ENCODE peak calls at places on chromosome 11, in six cellular contexts. H, P, O, B, N and K are unnamed samples.

GRCh38 chr11:81967242-81967641 is 766.4 kb downstream of the FAM181B start:
- DNase-seq in O (peak), P (no peak), H (no peak), B (no peak), N (no peak), K (no peak)

GRCh38 chr11:45935349-45936064 is 13.1 kb downstream of the LARGE2 start:
- DNase-seq in N (no peak), P (no peak), B (no peak), O (no peak), H (no peak), K (no peak)

GRCh38 chr11:70603756-70604211 is 205.5 kb downstream of the CTTN start:
- DNase-seq in O (no peak), H (no peak), N (no peak), B (no peak), P (no peak), K (no peak)

GRCh38 chr11:64745219-64745522 is 1.2 kb upstream of the RASGRP2 start:
- DNase-seq in P (no peak), B (peak), H (no peak), O (no peak), N (peak), K (no peak)

GRCh38 chr11:107731911-107732310 is 20.1 kb upstream of the SLN start:
- DNase-seq in O (no peak), P (no peak), H (no peak), N (no peak), B (no peak), K (no peak)

GRCh38 chr11:116885951-116886629 is 48.7 kb upstream of the APOA1 start:
- DNase-seq in H (no peak), B (no peak), O (peak), N (no peak), P (peak), K (peak)

GRCh38 chr11:14783788-14784187 is 108.2 kb downstream of the CYP2R1 start:
- DNase-seq in P (no peak), O (no peak), B (no peak), H (no peak), N (no peak), K (no peak)

GRCh38 chr11:44977493-44977984 is 26.9 kb upstream of the TP53I11 start:
- DNase-seq in O (no peak), P (no peak), N (no peak), H (no peak), B (no peak), K (no peak)

GRCh38 chr11:128390246-128390645 is 197.1 kb downstream of the ETS1 start:
- DNase-seq in N (no peak), H (no peak), P (no peak), B (no peak), O (no peak), K (no peak)

GRCh38 chr11:12773591-12773990 is 99.4 kb downstream of the TEAD1 start:
- DNase-seq in N (no peak), P (no peak), H (no peak), B (no peak), O (no peak), K (no peak)

GRCh38 chr11:44901782-44902181 is 48.9 kb downstream of the TP53I11 start:
- DNase-seq in H (no peak), B (no peak), P (no peak), N (no peak), O (no peak), K (no peak)

GRCh38 chr11:94186342-94187203 is 57.9 kb downstream of the PANX1 start:
- DNase-seq in H (no peak), B (no peak), N (no peak), O (no peak), P (no peak), K (no peak)

GRCh38 chr11:7642747-7643146 is 30.6 kb downstream of the CYB5R2 start:
- DNase-seq in O (no peak), H (no peak), P (no peak), N (no peak), B (no peak), K (no peak)

GRCh38 chr11:117595440-117595839 is 201.6 kb downstream of the DSCAML1 start:
- DNase-seq in N (no peak), P (no peak), B (no peak), H (no peak), O (no peak), K (no peak)

GRCh38 chr11:130198292-130198691 is 38.7 kb downstream of the ST14 start:
- DNase-seq in O (no peak), B (no peak), P (no peak), H (no peak), N (no peak), K (no peak)

GRCh38 chr11:38345286-38345685 is 1747.2 kb upstream of the RAG2 start:
- DNase-seq in H (no peak), O (peak), B (no peak), N (no peak), P (peak), K (no peak)

GRCh38 chr11:58780578-58780977 is 48.8 kb upstream of the GLYAT start:
- DNase-seq in H (no peak), N (no peak), B (no peak), O (no peak), P (no peak), K (no peak)

GRCh38 chr11:75351541-75352416 is at the start of gene ARRB1:
- DNase-seq in N (peak), O (peak), H (no peak), P (no peak), B (peak), K (no peak)

GRCh38 chr11:21625982-21626381 is 566.9 kb upstream of the ANO5 start:
- DNase-seq in O (peak), B (peak), P (no peak), N (peak), H (no peak), K (peak)

GRCh38 chr11:10267821-10268220 is 26.2 kb downstream of the SBF2 start:
- DNase-seq in H (no peak), P (no peak), N (no peak), B (no peak), O (no peak), K (no peak)

GRCh38 chr11:83249972-83250593 is 36.1 kb downstream of the CCDC90B start:
- DNase-seq in P (peak), O (peak), N (no peak), H (peak), B (peak), K (peak)

GRCh38 chr11:122633219-122633829 is 22.2 kb upstream of the UBASH3B start:
- DNase-seq in N (no peak), O (peak), B (no peak), H (no peak), P (peak), K (peak)

DNA sequence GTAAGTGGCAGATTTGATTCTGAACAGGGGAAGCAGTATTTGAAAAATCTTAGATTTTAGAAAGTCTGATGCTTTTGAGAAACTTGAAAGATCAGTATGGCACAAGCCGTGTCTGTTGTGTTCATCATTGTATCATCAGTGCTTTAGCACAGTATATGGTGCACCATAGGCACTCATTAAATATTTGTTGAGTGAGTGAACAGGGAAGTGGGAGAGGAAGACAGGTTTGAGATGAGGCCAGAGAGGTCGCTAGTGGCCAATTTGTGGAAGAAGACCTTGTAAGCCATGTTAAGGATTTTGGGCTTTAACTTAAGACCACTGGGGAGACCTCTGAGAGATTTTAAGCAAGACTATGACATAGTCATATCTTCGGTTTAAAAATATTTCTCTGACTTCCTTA is 12.9 kb downstream of the CHEK1 start:
- DNase-seq in H (no peak), N (no peak), O (no peak), B (no peak), P (no peak), K (no peak)
- H3K4me3 ChIP-seq in H (no peak), N (no peak), O (no peak), B (no peak), P (no peak), K (no peak)

GRCh38 chr11:235180-235997 is 753 bp downstream of the SIRT3 start:
- DNase-seq in O (no peak), N (no peak), B (no peak), H (no peak), P (peak), K (no peak)
- TF ChIP-seq CTCF in O (no peak), N (no peak), B (no peak), H (no peak), P (no peak), K (no peak)

DNA sequence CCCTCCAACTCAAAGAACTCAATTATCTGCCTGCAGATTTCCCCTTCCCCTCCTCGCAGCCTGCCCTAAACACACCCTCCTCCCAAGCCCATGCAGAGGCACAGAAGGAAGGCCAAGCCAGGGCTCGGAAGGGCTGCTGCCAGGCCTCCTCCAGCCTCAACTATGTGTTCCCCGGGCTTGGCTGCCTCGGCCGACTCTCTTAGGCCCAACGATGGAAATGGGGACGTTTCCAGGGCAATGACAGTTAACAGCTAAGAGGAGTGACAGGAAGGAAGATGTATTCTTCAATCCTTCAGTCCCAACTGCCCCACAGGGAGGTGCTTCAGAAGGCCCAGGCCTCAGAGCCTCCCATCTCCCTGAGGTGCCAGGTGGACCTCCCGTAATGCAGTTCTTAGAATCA is 104.0 kb upstream of the AKIP1 start:
- DNase-seq in B (no peak), P (no peak), H (no peak), N (no peak), O (no peak), K (no peak)
- H3K4me3 ChIP-seq in B (no peak), P (no peak), H (peak), N (peak), O (peak), K (no peak)

GRCh38 chr11:1889941-1890855 is 1.5 kb downstream of the PRR33 start:
- DNase-seq in O (no peak), B (no peak), P (no peak), H (no peak), N (no peak), K (no peak)
- TF ChIP-seq CTCF in O (no peak), B (no peak), P (no peak), H (no peak), N (no peak), K (no peak)

DNA sequence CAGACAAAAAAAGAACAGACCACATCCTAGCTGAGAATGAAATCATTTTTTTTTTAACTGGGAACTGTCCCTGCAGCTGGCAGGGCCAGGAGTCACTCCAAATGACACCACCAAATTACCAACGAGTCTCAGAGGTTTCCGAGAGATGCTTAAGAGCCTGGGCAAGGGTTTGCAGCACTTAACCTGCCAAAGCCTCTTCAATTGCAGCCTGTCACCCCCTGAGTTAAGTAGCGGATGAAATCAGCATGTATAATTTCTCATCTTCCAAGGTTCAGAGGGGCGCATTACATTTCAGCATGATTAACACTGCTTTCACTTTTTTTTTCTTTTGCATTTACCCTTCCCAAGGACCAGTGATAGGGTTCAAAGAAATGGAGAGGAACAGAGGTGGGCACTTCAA is 71.7 kb downstream of the TENM4 start:
- DNase-seq in B (no peak), P (no peak), O (no peak), N (no peak), H (no peak), K (no peak)
- H3K4me3 ChIP-seq in B (no peak), P (no peak), O (no peak), N (no peak), H (no peak), K (no peak)

GRCh38 chr11:72239849-72240460 is 4.0 kb downstream of the PHOX2A start:
- DNase-seq in N (no peak), H (no peak), O (peak), B (no peak), P (no peak), K (no peak)
- TF ChIP-seq CTCF in N (no peak), H (no peak), O (no peak), B (peak), P (no peak), K (no peak)

DNA sequence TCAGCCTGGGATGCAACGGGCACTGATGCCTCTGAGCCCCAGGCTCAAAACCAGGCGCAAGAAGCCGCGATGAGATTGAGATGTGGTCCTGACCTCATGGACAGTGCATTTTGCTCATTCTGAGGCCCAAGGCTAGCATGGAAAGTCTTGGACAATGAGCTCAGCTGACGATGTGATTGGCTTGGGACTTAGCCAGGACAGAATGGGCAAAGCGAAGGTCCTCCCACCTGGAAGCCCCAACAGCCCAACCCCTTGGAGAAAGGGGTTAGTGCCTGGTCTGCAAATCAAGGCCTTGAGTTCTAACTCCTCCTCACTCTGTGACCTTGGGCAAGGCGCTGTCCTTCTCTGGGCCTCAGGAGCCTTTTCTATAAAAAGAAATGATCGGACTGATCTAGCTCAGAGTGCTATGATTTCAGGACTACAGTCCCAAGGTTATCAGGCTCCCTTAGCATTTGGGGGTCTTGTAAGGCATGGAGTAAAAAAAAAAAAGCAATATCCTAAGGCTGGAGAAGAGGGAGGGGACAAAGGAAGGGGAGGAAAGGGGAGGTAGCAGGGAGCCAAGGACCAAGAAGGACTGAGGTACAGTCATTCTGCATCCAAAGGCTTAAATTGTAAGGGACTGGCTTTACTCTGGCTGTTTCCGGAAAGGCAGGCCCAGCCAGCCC is 2.7 kb downstream of the SLC43A3 start:
- DNase-seq in O (no peak), P (no peak), H (no peak), B (no peak), N (no peak), K (no peak)
- H3K4me3 ChIP-seq in O (no peak), P (no peak), H (peak), B (no peak), N (peak), K (no peak)

GRCh38 chr11:30855383-30856006 is 269.3 kb upstream of the MPPED2 start:
- DNase-seq in H (no peak), O (peak), B (no peak), N (no peak), P (peak), K (peak)
- TF ChIP-seq CTCF in H (no peak), O (no peak), B (peak), N (peak), P (no peak), K (no peak)

DNA sequence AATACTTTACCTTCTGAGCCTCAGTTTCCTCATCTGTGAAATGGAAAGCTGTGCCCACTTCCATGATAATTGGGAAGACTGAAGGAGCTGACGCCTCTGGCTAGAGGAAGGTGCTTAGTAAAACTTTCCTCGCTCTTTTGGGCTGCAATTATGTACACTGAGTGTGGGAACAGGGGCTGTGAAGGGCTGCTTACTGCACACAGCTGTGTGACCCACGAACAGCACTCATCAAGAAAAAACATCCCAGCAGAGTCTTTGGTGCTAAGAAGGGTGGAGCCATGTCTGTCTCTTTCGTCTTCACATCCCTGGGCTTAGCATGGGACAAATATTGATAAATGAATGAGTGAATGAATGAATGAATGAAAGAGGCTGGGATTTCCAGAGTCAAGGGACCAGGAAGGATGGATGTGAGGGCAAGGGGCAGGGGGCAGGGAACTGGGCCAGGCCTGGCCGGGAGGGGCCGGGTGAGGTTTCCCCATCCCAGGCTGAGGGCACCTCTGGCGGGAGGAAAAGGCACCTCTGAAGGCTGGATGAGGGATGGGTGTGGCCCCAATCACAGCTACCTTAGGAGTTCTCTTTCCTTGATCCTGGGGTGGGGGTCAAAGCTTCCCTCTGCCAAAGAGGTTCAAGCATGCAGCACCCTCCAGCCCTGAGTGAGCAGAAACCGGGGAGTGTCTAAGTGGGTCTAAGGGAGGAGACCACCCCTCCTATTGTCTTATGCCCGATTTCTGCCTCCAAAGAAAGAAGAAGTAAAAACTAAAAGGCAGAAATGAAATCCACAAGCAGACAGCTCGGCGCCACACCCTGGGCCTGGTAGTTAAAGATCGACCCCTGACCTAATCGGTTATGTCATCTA is 9.2 kb upstream of the CD5 start:
- DNase-seq in B (no peak), O (no peak), H (no peak), N (no peak), P (no peak), K (no peak)
- H3K4me3 ChIP-seq in B (no peak), O (no peak), H (no peak), N (no peak), P (no peak), K (no peak)

GRCh38 chr11:66912361-66912760 is 45.8 kb downstream of the PC start:
- DNase-seq in B (no peak), H (no peak), P (no peak), N (no peak), O (no peak), K (no peak)

GRCh38 chr11:66912963-66913362 is 45.2 kb downstream of the PC start:
- DNase-seq in H (no peak), N (no peak), P (no peak), B (no peak), O (no peak), K (no peak)

GRCh38 chr11:66915866-66916265 is 42.3 kb downstream of the PC start:
- DNase-seq in O (no peak), N (no peak), B (no peak), P (peak), H (no peak), K (no peak)

GRCh38 chr11:66914505-66914904 is 43.7 kb downstream of the PC start:
- DNase-seq in O (no peak), P (no peak), H (no peak), N (no peak), B (no peak), K (no peak)

GRCh38 chr11:66915046-66915832 is 42.9 kb downstream of the PC start:
- DNase-seq in B (no peak), N (no peak), P (peak), H (no peak), O (no peak), K (no peak)
- TF ChIP-seq CTCF in B (no peak), N (no peak), P (peak), H (peak), O (no peak), K (peak)